ENCODE peak calls at places on chromosome X, in nine cellular contexts. K is fibroblast of the aortic adventitia, F is cardiac fibroblast, T is coronary artery, J is dorsolateral prefrontal cortex, H is lower leg skin, Z is tibial nerve, Q is HFF-Myc, I is left ventricle myocardium inferior. N is an unnamed sample.

GRCh38 chrX:16797358-16797757 is 11.1 kb downstream of the TXLNG start:
- DNase-seq in Z (no peak), K (peak), I (no peak), F (no peak), J (no peak), Q (no peak), T (no peak), H (no peak), N (peak)

GRCh38 chrX:2468406-2469195 is 32.2 kb downstream of the DHRSX start:
- DNase-seq in Z (no peak), H (no peak), Q (no peak), F (no peak), K (no peak), I (no peak), J (no peak), T (no peak), N (no peak)

GRCh38 chrX:66002832-66003680 is 36.8 kb downstream of the VSIG4 start:
- DNase-seq in Q (no peak), J (no peak), K (no peak), H (no peak), F (no peak), I (no peak), T (no peak), Z (no peak), N (no peak)

GRCh38 chrX:1452497-1453389 is at the start of gene ASMTL:
- DNase-seq in I (peak), F (peak), K (peak), Q (peak), H (peak), J (peak), Z (peak), T (peak), N (peak)

GRCh38 chrX:23434356-23434884 is 99.8 kb downstream of the PTCHD1 start:
- DNase-seq in J (peak), F (peak), Q (no peak), Z (peak), I (peak), H (peak), T (peak), K (peak), N (peak)

GRCh38 chrX:119501511-119502148 is 33.4 kb downstream of the SLC25A5 start:
- DNase-seq in T (no peak), I (no peak), F (no peak), K (no peak), Q (no peak), Z (no peak), J (no peak), H (no peak), N (no peak)

GRCh38 chrX:15315509-15315908 is at the start of gene ASB11:
- DNase-seq in Q (no peak), T (no peak), K (no peak), F (no peak), J (no peak), Z (no peak), I (no peak), H (no peak), N (no peak)

GRCh38 chrX:39158801-39159657 is 357.8 kb downstream of the MID1IP1 start:
- DNase-seq in Z (no peak), I (no peak), F (peak), H (no peak), Q (no peak), T (no peak), K (peak), J (no peak), N (peak)

GRCh38 chrX:53440631-53441517 is 6.7 kb upstream of the HSD17B10 start:
- DNase-seq in Q (no peak), F (peak), K (peak), Z (peak), H (peak), I (peak), J (peak), T (peak), N (peak)

DNA sequence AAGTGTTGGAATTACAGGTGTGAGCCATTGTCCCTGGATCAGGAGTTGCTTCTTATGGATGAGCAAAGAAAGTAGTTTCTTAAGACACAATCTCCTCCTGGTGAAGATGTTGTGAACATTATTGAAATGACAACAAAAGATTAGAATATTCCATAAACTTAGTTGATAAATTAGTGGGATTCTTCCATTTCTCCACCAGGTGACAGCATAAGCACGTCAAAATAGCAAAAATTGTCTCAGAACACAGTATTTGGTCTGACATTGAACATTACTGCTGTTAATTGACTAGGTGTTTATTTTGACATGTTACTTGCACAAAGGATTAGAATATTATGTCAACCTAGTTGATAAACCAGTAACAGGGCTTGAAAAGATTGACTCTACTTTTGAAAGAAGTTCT is 21.6 kb downstream of the CLDN34 start:
- DNase-seq in Q (no peak), T (no peak), I (no peak), K (peak), H (no peak), J (no peak), Z (no peak), F (peak), N (no peak)
- TF ChIP-seq CTCF in Q (peak), T (no peak), I (peak), K (peak), H (no peak), J (peak), Z (no peak), F (peak), N (peak)

DNA sequence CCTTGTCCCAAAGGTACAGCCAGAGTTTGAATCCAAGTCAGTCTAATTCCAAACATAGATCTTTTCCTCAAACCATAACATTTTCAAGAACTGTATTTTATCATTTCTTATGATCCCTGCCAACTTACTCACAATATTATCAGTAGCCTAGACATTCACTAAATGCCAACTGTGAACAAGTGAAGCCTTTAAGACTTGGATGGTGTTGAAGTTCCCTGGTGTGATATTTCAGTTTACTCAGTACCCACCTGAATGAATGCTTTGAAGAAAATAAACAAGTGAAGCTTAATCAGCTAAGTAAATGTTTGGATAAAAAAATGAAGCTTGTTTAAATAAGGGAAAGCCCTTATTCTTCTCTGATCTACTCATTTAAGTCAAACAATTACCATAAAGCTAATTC is 1028.3 kb downstream of the DMD start:
- DNase-seq in Q (no peak), F (no peak), T (no peak), H (no peak), K (no peak), Z (no peak), I (no peak), J (no peak), N (no peak)
- H3K4me3 ChIP-seq in Q (no peak), F (no peak), T (no peak), H (no peak), K (no peak), Z (no peak), I (no peak), J (no peak), N (no peak)

DNA sequence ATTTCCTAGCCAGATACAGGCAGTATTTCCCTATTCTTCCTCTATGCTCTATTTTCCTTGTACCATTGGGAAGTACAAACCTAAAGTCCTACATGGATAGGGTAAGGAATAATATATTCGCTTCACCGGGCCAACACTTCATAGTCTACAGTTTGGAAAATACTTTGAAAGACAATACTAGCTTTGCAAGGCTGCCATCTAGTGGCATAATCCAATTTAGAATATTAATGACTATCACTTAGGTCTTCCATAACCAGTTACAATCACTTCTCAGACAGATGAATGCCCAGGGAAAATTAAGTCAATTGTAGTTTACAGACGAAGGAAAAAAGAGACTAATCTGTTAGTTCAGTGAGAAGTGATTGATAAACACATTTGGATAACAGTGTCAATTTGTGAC is 141.0 kb upstream of the FAM47C start:
- DNase-seq in J (no peak), T (no peak), Q (no peak), K (peak), H (no peak), I (no peak), F (peak), Z (no peak), N (no peak)
- TF ChIP-seq CTCF in J (peak), T (no peak), Q (no peak), K (peak), H (no peak), I (peak), F (peak), Z (peak), N (peak)

GRCh38 chrX:12973561-12974216 is 1.2 kb upstream of the TMSB4X start:
- DNase-seq in Z (no peak), J (no peak), T (no peak), K (no peak), Q (no peak), F (no peak), I (peak), H (no peak), N (no peak)
- H3K4me3 ChIP-seq in Z (no peak), J (no peak), T (peak), K (peak), Q (no peak), F (no peak), I (peak), H (no peak), N (peak)

DNA sequence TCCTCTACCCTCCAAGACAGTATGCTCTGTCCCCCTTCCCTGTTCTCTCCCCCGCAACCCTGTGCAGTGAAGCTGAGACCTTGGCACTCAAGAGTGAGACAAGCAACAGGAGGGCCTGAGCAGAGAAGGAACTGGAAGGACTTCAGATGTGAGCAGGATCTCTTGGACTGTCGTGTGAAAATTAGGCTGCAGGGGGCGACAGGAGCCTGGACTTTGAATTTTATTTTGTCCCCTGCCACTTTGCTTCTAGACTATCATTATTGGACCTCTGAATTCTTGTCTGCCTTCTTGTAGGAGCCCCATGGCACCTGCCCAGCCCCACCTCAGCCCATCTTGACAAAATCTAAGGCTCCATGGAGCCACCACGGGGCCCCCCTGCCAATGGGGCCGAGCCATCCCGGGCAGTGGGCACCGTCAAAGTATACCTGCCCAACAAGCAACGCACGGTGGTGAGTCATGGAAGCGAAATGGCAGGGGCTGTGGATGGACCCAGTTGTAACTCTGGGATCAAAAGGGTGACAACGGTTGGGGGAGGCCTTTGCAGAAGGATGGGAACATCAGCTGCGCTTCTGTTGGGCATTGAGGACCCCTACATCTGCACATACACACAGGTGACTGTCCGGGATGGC is 1.7 kb downstream of the ARAF start:
- DNase-seq in T (no peak), I (no peak), F (peak), H (no peak), Q (no peak), Z (no peak), J (no peak), K (peak), N (no peak)
- TF ChIP-seq CTCF in T (no peak), I (peak), F (peak), H (no peak), Q (peak), Z (no peak), J (peak), K (peak), N (no peak)

GRCh38 chrX:19864736-19865135 is 22.7 kb downstream of the SH3KBP1 start:
- DNase-seq in K (no peak), F (no peak), I (no peak), H (no peak), T (no peak), Q (no peak), J (no peak), Z (no peak), N (no peak)
- H3K4me3 ChIP-seq in K (no peak), F (no peak), I (no peak), H (no peak), T (no peak), Q (no peak), J (no peak), Z (no peak), N (no peak)

GRCh38 chrX:130801901-130802300 is 101.1 kb downstream of the ENOX2 start:
- DNase-seq in Z (no peak), F (peak), Q (no peak), H (no peak), T (no peak), I (no peak), J (no peak), K (peak), N (no peak)
- TF ChIP-seq CTCF in Z (no peak), F (no peak), Q (no peak), H (no peak), T (no peak), I (no peak), J (no peak), K (peak), N (no peak)

GRCh38 chrX:5306654-5307121 is 922.0 kb downstream of the NLGN4X start:
- DNase-seq in Z (no peak), T (no peak), I (no peak), J (no peak), H (peak), K (no peak), F (no peak), Q (no peak), N (no peak)
- H3K4me3 ChIP-seq in Z (no peak), T (no peak), I (no peak), J (no peak), H (no peak), K (no peak), F (no peak), Q (no peak), N (no peak)

GRCh38 chrX:107542500-107542899 is 85.8 kb upstream of the PRPS1 start:
- DNase-seq in J (no peak), T (no peak), Z (no peak), Q (no peak), H (no peak), K (peak), I (no peak), F (peak), N (no peak)
- TF ChIP-seq CTCF in J (peak), T (no peak), Z (no peak), Q (no peak), H (no peak), K (peak), I (no peak), F (peak), N (no peak)

DNA sequence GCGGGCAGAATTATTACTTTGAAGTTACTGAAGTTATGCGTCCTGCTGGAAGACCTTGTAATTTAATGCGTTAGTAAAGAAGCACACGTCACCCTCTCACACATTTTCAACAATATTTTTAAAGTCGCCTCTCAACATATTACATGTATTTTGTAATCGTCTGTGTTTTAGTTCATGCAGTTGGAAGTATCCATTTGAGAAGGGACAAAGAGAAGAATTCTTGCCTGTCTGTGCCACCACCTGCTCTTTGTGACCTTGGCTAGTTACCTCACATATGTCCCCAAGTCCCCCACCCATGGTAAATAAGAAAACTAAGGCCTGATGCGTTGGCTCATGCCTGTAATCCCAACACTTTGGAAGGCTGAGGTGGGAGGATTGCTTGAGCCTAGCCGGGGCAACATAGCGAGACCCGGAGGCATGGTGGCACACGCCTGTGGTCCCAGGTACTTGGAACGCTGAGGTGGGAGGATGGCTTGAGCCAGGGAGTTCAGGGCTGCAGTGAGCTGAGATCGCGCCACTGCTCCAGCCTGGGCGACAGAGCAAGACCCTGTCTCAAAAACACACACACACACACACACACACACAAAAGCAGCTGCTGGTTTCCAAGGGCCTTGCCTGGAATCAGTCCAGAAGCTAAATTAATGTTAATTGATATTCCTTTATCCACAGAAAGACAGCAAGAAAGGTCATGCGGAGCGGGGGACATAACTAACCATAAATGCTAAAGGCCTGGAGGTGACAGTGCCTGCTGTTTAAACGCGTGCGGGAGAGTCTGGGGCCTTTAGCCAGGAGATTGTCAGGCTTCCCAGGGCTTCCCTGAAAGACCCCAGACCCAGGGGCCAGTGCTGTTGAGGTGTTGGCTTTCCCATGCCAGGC is 811 bp downstream of the TMEM187 start:
- DNase-seq in J (no peak), F (no peak), H (no peak), Q (no peak), K (peak), T (no peak), I (no peak), Z (no peak), N (no peak)
- H3K4me3 ChIP-seq in J (peak), F (peak), H (peak), Q (peak), K (peak), T (peak), I (peak), Z (peak), N (peak)